ENCODE peak calls at places on chromosome 12, in four cellular contexts. X is A549, I is IMR-90, E is HepG2. O is an unnamed sample.

GRCh38 chr12:28709996-28710685 is 438.9 kb upstream of the FAR2 start:
- DNase-seq in X (no peak), I (peak), E (no peak), O (no peak)

GRCh38 chr12:1914116-1914911 is 4.1 kb downstream of the CACNA2D4 start:
- DNase-seq in X (no peak), I (no peak), E (no peak), O (no peak)

GRCh38 chr12:47307680-47308399 is 228.1 kb upstream of the AMIGO2 start:
- DNase-seq in X (peak), I (peak), E (peak), O (peak)

GRCh38 chr12:113103756-113104450 is 31.7 kb downstream of the RASAL1 start:
- DNase-seq in X (peak), I (no peak), E (peak), O (peak)

GRCh38 chr12:125435871-125436270 is 370.6 kb downstream of the AACS start:
- DNase-seq in X (no peak), I (no peak), E (no peak), O (no peak)

GRCh38 chr12:130863298-130863697 is 8.6 kb upstream of the RAN start:
- DNase-seq in X (no peak), I (no peak), E (peak), O (no peak)

GRCh38 chr12:12859690-12860089 is 31.7 kb upstream of the GPRC5A start:
- DNase-seq in X (peak), I (peak), E (no peak), O (peak)

GRCh38 chr12:1769809-1770494 is 50.4 kb upstream of the LRTM2 start:
- DNase-seq in X (no peak), I (peak), E (peak), O (no peak)

GRCh38 chr12:58889557-58889956 is 30.7 kb downstream of the LRIG3 start:
- DNase-seq in X (no peak), I (no peak), E (no peak), O (no peak)

GRCh38 chr12:113154351-113154973 is 4.9 kb downstream of the CFAP73 start:
- DNase-seq in X (peak), I (peak), E (no peak), O (no peak)

GRCh38 chr12:638948-639557 is 24.2 kb downstream of the NINJ2 start:
- DNase-seq in X (no peak), I (no peak), E (no peak), O (no peak)

GRCh38 chr12:67541625-67541991 is 106.9 kb upstream of the DYRK2 start:
- DNase-seq in X (no peak), I (no peak), E (no peak), O (no peak)

GRCh38 chr12:70366581-70367267 is 634 bp downstream of the KCNMB4 start:
- DNase-seq in X (peak), I (peak), E (peak), O (peak)

GRCh38 chr12:65666876-65667275 is 157.4 kb upstream of the HMGA2 start:
- DNase-seq in X (no peak), I (peak), E (no peak), O (peak)

GRCh38 chr12:81329088-81329487 is 251.2 kb downstream of the ACSS3 start:
- DNase-seq in X (peak), I (peak), E (peak), O (no peak)

GRCh38 chr12:42643881-42644579 is 54.5 kb upstream of the PRICKLE1 start:
- DNase-seq in X (no peak), I (no peak), E (no peak), O (no peak)

GRCh38 chr12:45789025-45789424 is 59.5 kb downstream of the ARID2 start:
- DNase-seq in X (peak), I (peak), E (no peak), O (no peak)

GRCh38 chr12:71461787-71462328 is 22.3 kb downstream of the LGR5 start:
- DNase-seq in X (no peak), I (no peak), E (no peak), O (no peak)

GRCh38 chr12:20593611-20594010 is 101.5 kb upstream of the SLCO1C1 start:
- DNase-seq in X (no peak), I (no peak), E (no peak), O (no peak)

GRCh38 chr12:112131686-112132085 is 6.3 kb downstream of the TRAFD1 start:
- DNase-seq in X (no peak), I (no peak), E (no peak), O (no peak)

DNA sequence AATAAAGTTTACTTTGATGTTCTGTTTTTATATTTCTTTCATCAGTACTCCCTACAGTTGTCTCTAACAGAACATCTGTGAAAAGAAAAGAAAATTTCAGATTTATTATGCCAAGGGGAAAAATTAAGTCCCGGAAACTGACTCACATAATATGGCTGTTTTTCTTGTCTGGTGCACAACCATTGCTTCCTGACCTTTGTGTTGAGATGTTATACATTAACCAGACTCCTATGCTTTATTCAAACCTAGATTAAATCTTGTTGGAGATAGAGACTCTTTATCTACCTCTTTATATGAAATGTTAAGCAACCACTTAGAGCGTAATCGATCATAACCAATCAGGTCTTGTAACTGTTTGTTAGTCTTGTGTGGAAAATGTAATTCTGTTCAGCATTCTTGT is 37.6 kb upstream of the BICD1 start:
- DNase-seq in X (peak), I (no peak), E (peak), O (no peak)
- TF ChIP-seq MAZ in X (no peak), I (no peak), E (no peak), O (no peak)

DNA sequence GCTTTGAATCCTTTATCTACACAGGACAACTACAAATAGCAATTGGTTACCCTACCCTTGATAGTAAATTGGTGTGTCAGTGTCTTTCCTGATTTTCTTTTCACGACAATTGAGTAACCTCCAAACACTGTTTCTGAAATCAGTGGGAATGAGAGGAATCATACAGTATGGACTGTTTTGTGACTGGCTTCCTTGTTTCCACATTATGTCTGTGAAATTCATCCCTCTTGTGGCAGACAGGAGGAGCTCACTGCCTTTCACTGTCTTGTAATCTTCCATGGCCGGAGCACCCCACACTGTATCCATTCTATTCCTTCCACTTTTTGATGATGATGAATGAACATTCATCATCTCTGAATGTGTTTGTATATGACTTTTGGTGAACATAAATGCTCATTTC is 164.0 kb upstream of the PZP start:
- DNase-seq in X (peak), I (peak), E (peak), O (no peak)
- TF ChIP-seq MAZ in X (no peak), I (no peak), E (no peak), O (no peak)

DNA sequence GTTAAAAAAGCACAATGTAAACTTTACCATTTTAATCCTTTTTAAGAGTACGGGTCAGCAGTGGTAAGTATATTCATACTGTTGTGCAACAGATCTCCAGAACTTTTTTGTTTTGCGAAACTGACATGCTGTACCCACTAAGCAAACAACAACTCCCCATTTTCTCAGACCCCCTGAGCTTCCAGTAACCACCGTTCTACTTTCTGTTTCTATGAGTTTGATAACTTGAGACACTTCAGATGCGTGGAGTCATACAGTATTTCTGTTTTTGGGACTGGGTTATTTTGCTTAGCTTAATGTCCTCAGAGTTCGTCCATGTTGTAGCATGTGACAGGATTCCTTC is 38.0 kb downstream of the CHST11 start:
- DNase-seq in X (no peak), I (no peak), E (no peak), O (no peak)
- TF ChIP-seq MAZ in X (no peak), I (no peak), E (no peak), O (no peak)

GRCh38 chr12:29844667-29845066 is 60.9 kb upstream of the TMTC1 start:
- DNase-seq in X (no peak), I (peak), E (no peak), O (no peak)
- TF ChIP-seq MAZ in X (no peak), I (no peak), E (no peak), O (no peak)

DNA sequence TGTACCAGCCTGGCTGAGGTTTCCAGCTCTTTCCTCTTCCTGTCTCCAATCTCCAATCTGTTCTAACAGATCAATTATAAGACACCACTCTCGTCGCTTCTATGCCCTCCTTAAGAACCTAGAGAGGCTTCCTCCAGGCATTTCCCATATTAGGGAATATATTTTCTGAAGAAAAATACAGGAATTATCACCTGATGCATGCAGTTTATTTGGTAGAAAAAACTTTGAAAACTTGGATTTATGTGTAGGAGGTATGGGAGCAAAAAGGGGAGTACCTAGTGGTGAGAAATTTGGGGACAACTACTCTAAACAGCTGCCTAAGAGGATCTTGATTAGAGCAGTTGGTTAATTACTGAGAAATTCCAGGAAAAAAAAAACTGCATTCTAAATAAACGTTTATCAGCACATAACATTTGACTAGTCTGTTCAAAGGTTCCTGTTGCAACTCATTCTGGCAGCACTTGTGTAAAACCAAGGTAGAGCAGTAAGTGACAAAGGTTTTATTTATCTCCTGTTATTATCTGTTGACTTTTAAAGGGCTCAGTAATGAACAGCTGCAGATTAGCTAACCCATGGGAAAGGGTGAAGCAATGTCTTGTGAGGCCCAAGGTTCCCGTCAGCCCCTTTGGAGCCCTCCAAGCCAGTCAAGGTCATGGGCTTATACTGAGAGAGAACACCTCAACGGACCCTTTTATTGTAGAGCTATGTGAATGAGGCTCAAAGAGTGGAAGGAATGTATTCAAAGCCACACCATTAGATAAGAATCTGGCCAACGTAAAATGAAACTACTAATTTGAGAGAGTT is 36.4 kb upstream of the NR1H4 start:
- DNase-seq in X (no peak), I (no peak), E (peak), O (peak)
- TF ChIP-seq MAZ in X (no peak), I (no peak), E (peak), O (no peak)